ENCODE peak calls at places on chromosomes 5 and 9, in nine cellular contexts. W is HFFc6; X is smooth muscle cell of the brain vasculature; D is activated CD4-positive, alpha-beta T cell treated with anti-CD3 and anti-CD28 coated beads, Interleukin-2, amount 50 U/mL, for 24 hours; K is mesothelial cell of epicardium; J is mucosa of gallbladder; C is upper lobe of right lung; T is Ammon's horn; G is aorta. Z is an unnamed sample.

GRCh38 chr9:93899609-93900435 is 55.3 kb downstream of the BARX1 start:
- DNase-seq in C (peak), J (no peak), W (no peak), G (no peak), D (no peak), X (no peak), T (no peak), K (peak), Z (no peak)

GRCh38 chr9:86557063-86557766 is 203.0 kb upstream of the TUT7 start:
- DNase-seq in T (no peak), J (no peak), G (no peak), D (no peak), X (peak), W (peak), K (no peak), C (no peak), Z (no peak)

GRCh38 chr5:136030956-136031611 is 2.3 kb downstream of the TGFBI start:
- DNase-seq in G (peak), X (no peak), W (no peak), K (no peak), T (peak), J (no peak), D (no peak), C (no peak), Z (no peak)

GRCh38 chr5:10565785-10566506 is 2.1 kb downstream of the ANKRD33B start:
- DNase-seq in D (no peak), W (no peak), X (no peak), J (no peak), G (no peak), T (no peak), C (no peak), K (no peak), Z (no peak)

GRCh38 chr9:4654084-4654483 is 8.0 kb upstream of the PLPP6 start:
- DNase-seq in G (no peak), J (no peak), C (no peak), K (no peak), W (no peak), X (no peak), T (no peak), D (no peak), Z (no peak)

GRCh38 chr5:60972225-60972624 is 27.2 kb downstream of the NDUFAF2 start:
- DNase-seq in T (no peak), W (no peak), C (no peak), K (no peak), X (no peak), G (no peak), D (peak), J (no peak), Z (no peak)

GRCh38 chr5:68290260-68290674 is 74.7 kb downstream of the PIK3R1 start:
- DNase-seq in K (no peak), T (peak), G (no peak), X (no peak), C (no peak), D (no peak), W (peak), J (peak), Z (peak)

GRCh38 chr5:41510176-41510831 is at the start of gene PLCXD3:
- DNase-seq in K (no peak), D (no peak), J (no peak), C (peak), G (no peak), T (peak), W (no peak), X (no peak), Z (no peak)

GRCh38 chr5:118407958-118408357 is 580.4 kb downstream of the DTWD2 start:
- DNase-seq in T (no peak), C (no peak), G (no peak), D (no peak), W (no peak), K (no peak), J (no peak), X (no peak), Z (no peak)

GRCh38 chr5:62722360-62722759 is 143.7 kb downstream of the LRRC70 start:
- DNase-seq in K (no peak), D (no peak), T (no peak), C (no peak), W (no peak), J (no peak), G (no peak), X (no peak), Z (no peak)

GRCh38 chr5:94830520-94830919 is 212.1 kb downstream of the SLF1 start:
- DNase-seq in W (no peak), X (no peak), D (no peak), K (no peak), G (no peak), T (peak), C (no peak), J (no peak), Z (no peak)

GRCh38 chr9:90044710-90045151 is 439.9 kb downstream of the GADD45G start:
- DNase-seq in D (peak), J (no peak), X (no peak), W (no peak), K (no peak), C (no peak), T (no peak), G (no peak), Z (no peak)

GRCh38 chr5:51471642-51472041 is 88.4 kb downstream of the ISL1 start:
- DNase-seq in X (no peak), J (no peak), G (no peak), K (no peak), W (no peak), D (no peak), T (no peak), C (no peak), Z (no peak)

GRCh38 chr5:148805323-148806290 is 20.8 kb upstream of the ADRB2 start:
- DNase-seq in W (no peak), C (no peak), J (no peak), X (no peak), D (peak), G (peak), T (peak), K (no peak), Z (no peak)

GRCh38 chr9:101093620-101094019 is 65.1 kb downstream of the PLPPR1 start:
- DNase-seq in W (no peak), T (no peak), D (no peak), G (no peak), X (no peak), C (no peak), J (peak), K (no peak), Z (no peak)

GRCh38 chr5:139481122-139481533 is 1.4 kb downstream of the STING1 start:
- DNase-seq in K (no peak), C (peak), G (peak), W (no peak), J (no peak), D (no peak), X (no peak), T (no peak), Z (no peak)

GRCh38 chr5:82991678-82992323 is 85.4 kb downstream of the TMEM167A start:
- DNase-seq in K (no peak), W (no peak), J (no peak), C (no peak), T (no peak), G (no peak), X (no peak), D (no peak), Z (no peak)

GRCh38 chr5:64807505-64807904 is 38.8 kb downstream of the CWC27 start:
- DNase-seq in C (no peak), J (no peak), T (no peak), X (no peak), W (no peak), G (no peak), K (no peak), D (no peak), Z (no peak)

GRCh38 chr5:103896593-103896992 is 334.0 kb upstream of the NUDT12 start:
- DNase-seq in X (no peak), D (no peak), G (no peak), J (no peak), T (no peak), K (no peak), W (no peak), C (no peak), Z (no peak)

GRCh38 chr5:149412783-149413476 is 33.8 kb upstream of the IL17B start:
- DNase-seq in J (no peak), W (no peak), D (no peak), G (peak), T (no peak), X (no peak), C (peak), K (no peak), Z (no peak)

GRCh38 chr5:6435356-6435755 is 13.3 kb upstream of the UBE2QL1 start:
- DNase-seq in T (no peak), J (no peak), C (no peak), K (no peak), X (no peak), W (no peak), D (no peak), G (no peak), Z (no peak)

GRCh38 chr5:84642795-84643194 is 258.1 kb upstream of the EDIL3 start:
- DNase-seq in J (no peak), X (no peak), T (no peak), G (no peak), W (no peak), K (no peak), C (no peak), D (no peak), Z (no peak)

Z was measured in putamen.